ENCODE peak calls at places on chromosomes 11 and 22, in six cellular contexts. One of them, this sample, is unnamed.

GRCh38 chr11:126506789-126507188 is 151.3 kb downstream of the ST3GAL4 start:
- DNase-seq in cardiac fibroblast: no peak
- DNase-seq in A549: no peak
- DNase-seq in keratinocyte: no peak
- DNase-seq in DND-41: no peak
- DNase-seq in AG04450: no peak
- DNase-seq in this sample: no peak

GRCh38 chr22:28915969-28916368 is 32.6 kb downstream of the ZNRF3 start:
- DNase-seq in cardiac fibroblast: no peak
- DNase-seq in A549: no peak
- DNase-seq in keratinocyte: no peak
- DNase-seq in DND-41: no peak
- DNase-seq in AG04450: no peak
- DNase-seq in this sample: no peak

GRCh38 chr22:36619797-36620390 is 83.7 kb downstream of the CACNG2 start:
- DNase-seq in cardiac fibroblast: no peak
- DNase-seq in A549: no peak
- DNase-seq in keratinocyte: no peak
- DNase-seq in DND-41: no peak
- DNase-seq in AG04450: no peak
- DNase-seq in this sample: no peak

GRCh38 chr11:61611309-61611708 is 30.4 kb upstream of the SYT7 start:
- DNase-seq in cardiac fibroblast: no peak
- DNase-seq in A549: no peak
- DNase-seq in keratinocyte: no peak
- DNase-seq in DND-41: no peak
- DNase-seq in AG04450: no peak
- DNase-seq in this sample: no peak

GRCh38 chr11:68266121-68266891 is 5.5 kb downstream of the C11orf24 start:
- DNase-seq in cardiac fibroblast: no peak
- DNase-seq in A549: no peak
- DNase-seq in keratinocyte: no peak
- DNase-seq in DND-41: no peak
- DNase-seq in AG04450: no peak
- DNase-seq in this sample: no peak

GRCh38 chr22:39401301-39401631 is 1.7 kb downstream of the TAB1 start:
- DNase-seq in cardiac fibroblast: no peak
- DNase-seq in A549: no peak
- DNase-seq in keratinocyte: no peak
- DNase-seq in DND-41: no peak
- DNase-seq in AG04450: no peak
- DNase-seq in this sample: no peak

GRCh38 chr11:121418625-121419114 is 33.4 kb upstream of the SORL1 start:
- DNase-seq in cardiac fibroblast: no peak
- DNase-seq in A549: no peak
- DNase-seq in keratinocyte: no peak
- DNase-seq in DND-41: peak; percentile 80
- DNase-seq in AG04450: no peak
- DNase-seq in this sample: peak; percentile 65

GRCh38 chr22:46674367-46674781 is 54.2 kb downstream of the GRAMD4 start:
- DNase-seq in cardiac fibroblast: no peak
- DNase-seq in A549: no peak
- DNase-seq in keratinocyte: no peak
- DNase-seq in DND-41: no peak
- DNase-seq in AG04450: no peak
- DNase-seq in this sample: peak; percentile 100

GRCh38 chr11:44848963-44849350 is 101.7 kb downstream of the TP53I11 start:
- DNase-seq in cardiac fibroblast: no peak
- DNase-seq in A549: no peak
- DNase-seq in keratinocyte: no peak
- DNase-seq in DND-41: no peak
- DNase-seq in AG04450: no peak
- DNase-seq in this sample: no peak

GRCh38 chr11:69655479-69656394 is 14.8 kb downstream of the CCND1 start:
- DNase-seq in cardiac fibroblast: peak; percentile 46
- DNase-seq in A549: no peak
- DNase-seq in keratinocyte: no peak
- DNase-seq in DND-41: no peak
- DNase-seq in AG04450: no peak
- DNase-seq in this sample: no peak

GRCh38 chr11:96254087-96254486 is 88.9 kb downstream of the MAML2 start:
- DNase-seq in cardiac fibroblast: peak; percentile 79
- DNase-seq in A549: no peak
- DNase-seq in keratinocyte: no peak
- DNase-seq in DND-41: peak; percentile 58
- DNase-seq in AG04450: no peak
- DNase-seq in this sample: peak; percentile 33

DNA sequence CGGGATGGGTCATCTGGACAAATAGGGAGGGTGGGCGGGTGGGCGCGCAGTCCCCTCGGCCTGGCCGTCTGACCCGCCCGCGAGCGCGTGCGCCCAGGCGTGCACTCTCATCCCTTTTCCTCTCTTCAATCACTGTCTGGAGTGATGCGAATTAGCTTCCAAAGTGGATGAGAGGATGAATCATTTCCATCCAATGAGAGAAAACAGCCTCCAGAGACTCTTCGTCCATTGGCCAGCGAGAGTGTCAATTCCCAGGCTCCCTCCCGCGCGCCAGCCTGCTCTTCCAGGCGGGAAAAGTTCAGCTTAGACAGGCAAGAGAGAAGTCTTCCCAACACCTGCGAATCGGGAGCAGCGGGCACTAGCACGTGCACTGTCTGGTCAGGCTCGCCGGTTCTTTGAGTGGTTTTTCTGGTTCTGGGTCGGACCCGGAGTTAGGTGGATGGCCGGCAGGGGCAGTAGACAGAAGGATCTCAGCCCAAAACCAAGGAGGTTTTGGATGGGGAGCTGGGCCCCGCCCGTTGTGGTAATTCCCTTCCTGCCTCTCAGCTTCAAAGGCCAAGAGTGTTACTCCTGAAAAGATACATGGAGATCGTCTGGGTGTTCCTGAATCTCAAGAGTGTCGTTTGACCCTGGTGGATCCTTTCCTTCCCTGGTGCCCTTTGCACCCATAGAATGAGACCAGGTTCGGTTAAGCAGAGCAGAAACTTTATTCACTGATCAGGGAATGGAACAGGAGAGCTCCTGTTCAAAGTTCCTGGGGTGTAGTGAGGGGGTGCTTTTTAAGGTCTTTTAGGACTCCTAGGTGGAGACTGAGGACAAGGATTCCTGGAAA is 33.4 kb upstream of the GLYATL1 start:
- DNase-seq in cardiac fibroblast: peak; percentile 91
- DNase-seq in A549: peak; percentile 75
- DNase-seq in keratinocyte: no peak
- DNase-seq in DND-41: no peak
- DNase-seq in AG04450: peak; percentile 71
- DNase-seq in this sample: no peak
- TF ChIP-seq CTCF in cardiac fibroblast: peak; percentile 71
- TF ChIP-seq CTCF in A549: no peak
- TF ChIP-seq CTCF in keratinocyte: peak; percentile 52
- TF ChIP-seq CTCF in DND-41: no peak
- TF ChIP-seq CTCF in AG04450: peak; percentile 72
- TF ChIP-seq CTCF in this sample: no peak

DNA sequence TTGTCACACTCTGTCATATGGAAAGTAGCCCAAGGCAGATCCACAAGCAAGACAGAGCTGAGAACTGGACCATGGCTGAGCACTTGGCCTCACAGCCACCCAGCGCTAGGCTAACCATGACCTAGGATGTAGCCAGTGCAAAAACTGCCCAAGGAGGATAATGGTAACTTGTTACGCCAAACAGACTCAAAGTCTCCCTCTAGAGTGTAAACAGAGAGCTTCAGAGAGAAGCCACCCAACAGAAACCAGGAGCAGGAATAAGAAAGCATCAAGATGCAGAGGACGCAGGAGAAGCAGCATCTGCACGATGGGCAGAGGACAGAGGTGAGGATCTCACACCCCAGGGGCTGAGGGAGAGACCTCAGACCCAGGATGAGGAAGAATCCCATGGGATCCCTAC is 97.9 kb downstream of the RCN1 start:
- DNase-seq in cardiac fibroblast: no peak
- DNase-seq in A549: peak; percentile 10
- DNase-seq in keratinocyte: no peak
- DNase-seq in DND-41: no peak
- DNase-seq in AG04450: no peak
- DNase-seq in this sample: no peak
- TF ChIP-seq CTCF in cardiac fibroblast: no peak
- TF ChIP-seq CTCF in A549: no peak
- TF ChIP-seq CTCF in keratinocyte: no peak
- TF ChIP-seq CTCF in DND-41: peak; percentile 30
- TF ChIP-seq CTCF in AG04450: no peak
- TF ChIP-seq CTCF in this sample: no peak

DNA sequence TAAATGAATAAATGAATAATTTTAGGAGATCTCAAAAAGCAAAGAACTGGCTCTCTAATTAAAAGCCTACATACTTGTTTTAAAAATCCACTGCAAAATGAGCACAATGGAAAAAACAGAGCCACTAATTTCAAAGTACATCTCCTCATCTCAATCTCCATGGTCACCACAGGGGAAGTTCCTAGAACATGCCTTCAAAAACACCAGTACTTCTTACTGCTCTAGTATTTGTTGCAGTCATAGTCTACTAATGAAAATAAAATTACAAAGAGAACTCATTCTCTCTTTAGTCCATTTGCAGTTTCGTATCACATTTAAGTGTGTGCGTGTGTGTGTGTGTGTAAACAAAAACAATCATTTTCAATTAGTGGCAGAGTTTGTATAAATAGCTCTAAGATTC is 54.0 kb downstream of the PIK3C2A start:
- DNase-seq in cardiac fibroblast: no peak
- DNase-seq in A549: no peak
- DNase-seq in keratinocyte: no peak
- DNase-seq in DND-41: no peak
- DNase-seq in AG04450: no peak
- DNase-seq in this sample: no peak
- TF ChIP-seq CTCF in cardiac fibroblast: no peak
- TF ChIP-seq CTCF in A549: no peak
- TF ChIP-seq CTCF in keratinocyte: no peak
- TF ChIP-seq CTCF in DND-41: no peak
- TF ChIP-seq CTCF in AG04450: no peak
- TF ChIP-seq CTCF in this sample: no peak

GRCh38 chr11:64518928-64519327 is 72.1 kb upstream of the SLC22A12 start:
- DNase-seq in cardiac fibroblast: no peak
- DNase-seq in A549: no peak
- DNase-seq in keratinocyte: no peak
- DNase-seq in DND-41: no peak
- DNase-seq in AG04450: no peak
- DNase-seq in this sample: peak; percentile 9

GRCh38 chr11:64520013-64520412 is 71.0 kb upstream of the SLC22A12 start:
- DNase-seq in cardiac fibroblast: no peak
- DNase-seq in A549: no peak
- DNase-seq in keratinocyte: no peak
- DNase-seq in DND-41: no peak
- DNase-seq in AG04450: no peak
- DNase-seq in this sample: no peak

GRCh38 chr11:64514596-64514995 is 76.4 kb upstream of the SLC22A12 start:
- DNase-seq in cardiac fibroblast: no peak
- DNase-seq in A549: no peak
- DNase-seq in keratinocyte: no peak
- DNase-seq in DND-41: no peak
- DNase-seq in AG04450: no peak
- DNase-seq in this sample: no peak

GRCh38 chr11:64519541-64519940 is 71.5 kb upstream of the SLC22A12 start:
- DNase-seq in cardiac fibroblast: no peak
- DNase-seq in A549: no peak
- DNase-seq in keratinocyte: no peak
- DNase-seq in DND-41: no peak
- DNase-seq in AG04450: no peak
- DNase-seq in this sample: no peak

DNA sequence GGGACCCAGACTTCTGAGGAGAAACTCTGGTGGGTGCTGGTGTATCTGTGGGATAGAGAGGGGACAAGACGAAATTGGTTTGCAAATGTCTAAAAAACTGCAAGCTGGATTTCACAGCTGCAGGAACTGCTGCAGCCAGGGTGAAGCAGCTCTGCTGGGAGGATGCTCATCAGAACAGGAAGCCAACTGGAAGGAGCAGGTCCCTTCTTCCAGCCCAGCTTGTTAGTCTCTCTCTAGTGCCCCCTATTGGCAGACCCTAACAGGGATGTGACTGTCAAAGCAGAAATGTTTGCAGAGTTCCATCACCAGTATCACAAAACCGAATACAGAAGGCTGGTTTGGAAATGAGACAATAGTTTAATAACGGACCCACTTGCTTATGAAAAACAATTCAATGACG is 74.8 kb upstream of the SLC22A12 start:
- DNase-seq in cardiac fibroblast: no peak
- DNase-seq in A549: no peak
- DNase-seq in keratinocyte: no peak
- DNase-seq in DND-41: peak; percentile 15
- DNase-seq in AG04450: no peak
- DNase-seq in this sample: peak; percentile 22
- TF ChIP-seq CTCF in cardiac fibroblast: peak; percentile 8
- TF ChIP-seq CTCF in A549: no peak
- TF ChIP-seq CTCF in keratinocyte: peak; percentile 16
- TF ChIP-seq CTCF in DND-41: peak; percentile 52
- TF ChIP-seq CTCF in AG04450: no peak
- TF ChIP-seq CTCF in this sample: peak; percentile 37

GRCh38 chr11:563812-564578 is 3.2 kb downstream of the RASSF7 start:
- DNase-seq in cardiac fibroblast: no peak
- DNase-seq in A549: no peak
- DNase-seq in keratinocyte: no peak
- DNase-seq in DND-41: no peak
- DNase-seq in AG04450: no peak
- DNase-seq in this sample: no peak

GRCh38 chr11:568306-569259 is 7.7 kb upstream of the PHRF1 start:
- DNase-seq in cardiac fibroblast: peak; percentile 88
- DNase-seq in A549: peak; percentile 90
- DNase-seq in keratinocyte: peak; percentile 48
- DNase-seq in DND-41: peak; percentile 97
- DNase-seq in AG04450: peak; percentile 56
- DNase-seq in this sample: peak; percentile 94

GRCh38 chr11:567036-567628 is 6.4 kb downstream of the RASSF7 start:
- DNase-seq in cardiac fibroblast: no peak
- DNase-seq in A549: no peak
- DNase-seq in keratinocyte: no peak
- DNase-seq in DND-41: no peak
- DNase-seq in AG04450: no peak
- DNase-seq in this sample: no peak

GRCh38 chr11:567629-568258 is 7.0 kb downstream of the RASSF7 start:
- DNase-seq in cardiac fibroblast: no peak
- DNase-seq in A549: no peak
- DNase-seq in keratinocyte: no peak
- DNase-seq in DND-41: no peak
- DNase-seq in AG04450: no peak
- DNase-seq in this sample: no peak

GRCh38 chr11:565921-566509 is 5.2 kb downstream of the RASSF7 start:
- DNase-seq in cardiac fibroblast: no peak
- DNase-seq in A549: no peak
- DNase-seq in keratinocyte: no peak
- DNase-seq in DND-41: no peak
- DNase-seq in AG04450: no peak
- DNase-seq in this sample: no peak
- TF ChIP-seq CTCF in cardiac fibroblast: peak; percentile 18
- TF ChIP-seq CTCF in A549: no peak
- TF ChIP-seq CTCF in keratinocyte: no peak
- TF ChIP-seq CTCF in DND-41: no peak
- TF ChIP-seq CTCF in AG04450: no peak
- TF ChIP-seq CTCF in this sample: peak; percentile 15

GRCh38 chr11:93059074-93059957 is 89.9 kb downstream of the MTNR1B start:
- DNase-seq in cardiac fibroblast: peak; percentile 69
- DNase-seq in A549: no peak
- DNase-seq in keratinocyte: no peak
- DNase-seq in DND-41: no peak
- DNase-seq in AG04450: peak; percentile 65
- DNase-seq in this sample: no peak
- TF ChIP-seq CTCF in cardiac fibroblast: no peak
- TF ChIP-seq CTCF in A549: no peak
- TF ChIP-seq CTCF in keratinocyte: no peak
- TF ChIP-seq CTCF in DND-41: no peak
- TF ChIP-seq CTCF in AG04450: no peak
- TF ChIP-seq CTCF in this sample: no peak